ENCODE peak calls at places on chromosomes 1 and 21, in six cellular contexts. Z, G, M, H, P and F are unnamed samples.
A peak's percentile ranks its signal among the peaks of the same experiment; 100 is the strongest.

GRCh38 chr1:163095223-163095622 is 26.1 kb downstream of the RGS4 start:
- DNase-seq in Z (no peak), G (no peak), M (no peak), H (no peak), P (no peak), F (no peak)

GRCh38 chr1:46948629-46949282 is 7.5 kb upstream of the CYP4A11 start:
- DNase-seq in Z (no peak), G (peak; percentile 4), M (no peak), H (no peak), P (no peak), F (no peak)

GRCh38 chr1:150420560-150421265 is 56.8 kb downstream of the RPRD2 start:
- DNase-seq in Z (no peak), G (no peak), M (no peak), H (no peak), P (no peak), F (no peak)

GRCh38 chr21:44572959-44573583 is 458 bp upstream of the KRTAP10-4 start:
- DNase-seq in Z (no peak), G (no peak), M (no peak), H (no peak), P (no peak), F (no peak)

GRCh38 chr1:243213045-243213787 is 41.9 kb downstream of the CEP170 start:
- DNase-seq in Z (no peak), G (no peak), M (no peak), H (no peak), P (no peak), F (no peak)

GRCh38 chr1:31797216-31797615 is 18.6 kb downstream of the SPOCD1 start:
- DNase-seq in Z (no peak), G (no peak), M (no peak), H (no peak), P (no peak), F (no peak)

GRCh38 chr1:153174624-153175023 is 23.9 kb upstream of the SPRR2G start:
- DNase-seq in Z (no peak), G (no peak), M (no peak), H (no peak), P (no peak), F (no peak)

GRCh38 chr21:18384771-18385170 is 18.8 kb downstream of the TMPRSS15 start:
- DNase-seq in Z (no peak), G (no peak), M (no peak), H (no peak), P (peak; percentile 57), F (no peak)

GRCh38 chr1:93756656-93757055 is 75.0 kb upstream of the BCAR3 start:
- DNase-seq in Z (no peak), G (no peak), M (no peak), H (no peak), P (no peak), F (no peak)
- H3K4me1 ChIP-seq in Z (no peaks in the 10 kb centered on the region), G (no peaks in the 10 kb centered on the region), M (peaks cover 5% of the 10 kb centered on the region), H (no peaks in the 10 kb centered on the region), P (no peaks in the 10 kb centered on the region), F (no peaks in the 10 kb centered on the region)

GRCh38 chr1:2545754-2546514 is 10.2 kb upstream of the TNFRSF14 start:
- DNase-seq in Z (peak; percentile 96), G (peak; percentile 91), M (peak; percentile 87), H (peak; percentile 97), P (peak; percentile 93), F (peak; percentile 94)
- H3K4me1 ChIP-seq in Z (peaks cover 18% of the 10 kb centered on the region), G (peaks cover 65% of the 10 kb centered on the region), M (peaks cover 52% of the 10 kb centered on the region), H (no peaks in the 10 kb centered on the region), P (peaks cover 31% of the 10 kb centered on the region), F (peaks cover 49% of the 10 kb centered on the region)

DNA sequence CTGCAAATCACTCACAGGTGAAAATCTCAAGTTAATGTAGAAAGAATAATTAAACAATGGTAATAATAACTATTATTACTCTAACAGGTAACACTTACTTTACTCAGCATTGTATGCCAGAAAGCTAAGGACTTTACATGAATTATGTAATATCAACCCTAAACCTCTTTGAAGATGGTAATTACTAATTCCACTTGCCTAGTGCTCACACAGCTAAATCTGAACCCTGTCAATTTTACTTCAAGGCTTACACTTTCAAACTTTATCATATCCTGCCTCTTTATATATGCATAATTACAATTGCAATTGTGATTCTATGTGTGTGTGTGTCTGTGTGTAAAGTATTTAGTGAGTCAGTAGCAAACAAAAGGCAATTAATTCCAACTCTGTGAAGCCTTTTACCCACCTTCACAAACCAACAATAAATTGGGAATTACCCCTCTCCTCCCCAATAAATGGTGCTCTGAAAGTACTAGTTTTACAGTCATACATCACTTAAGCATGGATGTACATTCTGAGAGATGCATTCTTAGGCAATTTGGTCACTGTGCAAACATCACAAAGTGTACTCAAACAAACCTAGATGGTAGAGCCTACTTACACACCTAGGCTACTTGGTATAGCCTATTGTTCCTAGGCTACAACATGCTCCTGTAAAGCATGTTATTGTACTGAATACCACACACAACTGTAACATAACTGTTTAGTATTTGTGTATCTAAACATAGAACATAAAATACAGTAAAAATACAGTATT is 5.9 kb downstream of the ZNF644 start:
- DNase-seq in Z (no peak), G (no peak), M (no peak), H (no peak), P (no peak), F (no peak)
- H3K4me1 ChIP-seq in Z (peaks cover 15% of the 10 kb centered on the region), G (peaks cover 33% of the 10 kb centered on the region), M (peaks cover 72% of the 10 kb centered on the region), H (peaks cover 12% of the 10 kb centered on the region), P (peaks cover 24% of the 10 kb centered on the region), F (peaks cover 66% of the 10 kb centered on the region)

DNA sequence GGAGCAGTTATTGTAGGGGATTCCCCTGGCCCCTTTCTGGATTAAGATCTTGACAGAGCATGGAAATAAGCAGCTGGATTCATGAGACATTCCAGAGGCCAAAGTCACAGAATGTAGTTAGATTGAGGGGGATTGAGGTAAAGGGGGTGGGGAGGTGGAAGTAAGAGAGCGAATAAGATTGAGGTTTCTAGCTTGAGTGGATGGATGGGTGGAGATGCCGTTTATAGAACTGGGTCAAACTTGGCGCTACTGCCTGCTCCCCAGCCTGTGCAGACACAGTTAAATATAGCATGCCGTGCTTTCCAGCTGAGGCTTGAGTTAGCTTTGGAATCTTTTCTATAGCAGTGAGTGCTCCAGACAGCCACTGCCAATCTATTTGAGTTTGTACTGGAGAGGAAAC is 85.6 kb downstream of the DYRK1A start:
- DNase-seq in Z (no peak), G (no peak), M (no peak), H (no peak), P (no peak), F (no peak)
- H3K4me1 ChIP-seq in Z (no peaks in the 10 kb centered on the region), G (peaks cover 19% of the 10 kb centered on the region), M (peaks cover 73% of the 10 kb centered on the region), H (peaks cover 15% of the 10 kb centered on the region), P (no peaks in the 10 kb centered on the region), F (peaks cover 41% of the 10 kb centered on the region)

GRCh38 chr1:181094813-181095212 is 6.3 kb downstream of the IER5 start:
- DNase-seq in Z (no peak), G (no peak), M (no peak), H (no peak), P (no peak), F (no peak)

GRCh38 chr1:181095260-181095659 is 6.8 kb downstream of the IER5 start:
- DNase-seq in Z (no peak), G (no peak), M (no peak), H (no peak), P (no peak), F (no peak)

GRCh38 chr1:181092883-181093282 is 4.4 kb downstream of the IER5 start:
- DNase-seq in Z (no peak), G (no peak), M (no peak), H (no peak), P (no peak), F (no peak)

GRCh38 chr1:181095763-181096184 is 7.3 kb downstream of the IER5 start:
- DNase-seq in Z (no peak), G (no peak), M (no peak), H (no peak), P (no peak), F (no peak)

GRCh38 chr1:181094402-181094801 is 5.9 kb downstream of the IER5 start:
- DNase-seq in Z (no peak), G (no peak), M (no peak), H (no peak), P (no peak), F (no peak)
- H3K4me1 ChIP-seq in Z (peaks cover 14% of the 10 kb centered on the region), G (peaks cover 34% of the 10 kb centered on the region), M (peaks cover 19% of the 10 kb centered on the region), H (peaks cover 13% of the 10 kb centered on the region), P (peaks cover 21% of the 10 kb centered on the region), F (peaks cover 34% of the 10 kb centered on the region)

DNA sequence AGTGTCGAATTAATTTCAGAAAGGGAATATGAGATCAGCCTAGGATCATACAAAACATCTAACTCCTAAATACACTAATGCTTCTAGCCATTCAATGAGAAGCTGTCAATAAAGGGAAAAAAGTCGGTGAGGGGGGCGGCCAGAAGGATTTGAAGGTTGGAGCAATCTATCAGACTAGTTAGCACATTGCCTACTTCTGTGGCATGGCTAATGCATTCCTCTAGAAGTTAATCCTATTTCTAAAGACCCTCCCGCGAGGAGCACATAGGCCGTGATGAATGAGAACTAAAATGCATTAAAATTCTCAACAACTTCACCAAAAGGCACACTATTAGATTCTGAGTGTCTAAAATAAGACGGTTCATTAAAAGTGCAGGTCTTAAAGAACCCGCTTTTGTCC is 119.1 kb downstream of the SIM2 start:
- DNase-seq in Z (no peak), G (no peak), M (no peak), H (no peak), P (no peak), F (no peak)
- H3K4me1 ChIP-seq in Z (no peaks in the 10 kb centered on the region), G (no peaks in the 10 kb centered on the region), M (no peaks in the 10 kb centered on the region), H (no peaks in the 10 kb centered on the region), P (no peaks in the 10 kb centered on the region), F (no peaks in the 10 kb centered on the region)

DNA sequence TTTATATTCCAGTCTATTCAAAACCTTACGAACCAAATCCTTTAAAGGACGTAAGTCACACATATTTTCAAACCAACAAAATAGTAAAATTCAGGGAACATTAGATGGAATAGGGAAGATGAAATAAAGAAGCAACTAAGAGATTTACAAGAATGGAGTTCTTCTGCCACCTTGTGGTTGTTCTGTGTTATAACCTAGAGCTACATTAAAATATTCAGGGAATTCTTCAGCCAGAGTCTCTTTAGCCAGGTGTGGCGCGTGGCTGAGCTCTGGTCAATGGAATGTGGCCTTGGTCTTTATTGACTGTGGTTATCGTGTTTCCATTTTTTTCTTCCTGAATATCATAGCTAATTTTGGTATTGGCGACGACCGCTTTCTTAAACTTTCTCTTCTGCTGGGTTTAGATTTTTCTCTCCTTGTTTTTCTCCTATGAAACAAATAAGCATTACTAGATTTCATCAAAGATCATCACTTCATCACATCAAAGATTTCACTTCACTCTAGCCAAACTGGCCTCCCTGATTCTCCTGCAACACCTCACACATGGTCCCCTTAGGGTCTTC is 221.3 kb downstream of the MRPL39 start:
- DNase-seq in Z (no peak), G (peak; percentile 3), M (no peak), H (peak; percentile 46), P (peak; percentile 36), F (peak; percentile 39)
- H3K4me1 ChIP-seq in Z (no peaks in the 10 kb centered on the region), G (no peaks in the 10 kb centered on the region), M (no peaks in the 10 kb centered on the region), H (no peaks in the 10 kb centered on the region), P (peaks cover 4% of the 10 kb centered on the region), F (no peaks in the 10 kb centered on the region)

DNA sequence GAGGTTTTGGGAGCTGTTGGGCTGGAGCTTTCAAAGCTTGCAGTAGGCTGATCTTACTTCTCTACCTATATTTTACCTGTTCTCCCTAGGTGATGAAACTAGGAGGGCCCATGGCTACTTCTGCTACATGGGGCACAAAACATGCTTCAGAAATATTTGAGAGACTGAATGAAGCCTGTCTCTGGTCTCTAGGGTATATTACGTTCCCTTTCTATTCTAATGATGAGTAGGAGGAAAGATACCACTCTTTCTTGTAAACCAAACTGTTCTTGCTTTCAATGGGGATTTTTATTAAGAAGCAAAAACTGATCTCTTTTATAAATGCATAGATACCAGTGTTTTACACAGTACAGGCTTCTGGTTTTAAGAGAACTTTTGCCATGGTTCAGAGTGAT is 103.1 kb downstream of the GALNT2 start:
- DNase-seq in Z (no peak), G (no peak), M (no peak), H (peak; percentile 1), P (no peak), F (no peak)
- H3K4me1 ChIP-seq in Z (no peaks in the 10 kb centered on the region), G (peaks cover 9% of the 10 kb centered on the region), M (peaks cover 7% of the 10 kb centered on the region), H (peaks cover 6% of the 10 kb centered on the region), P (peaks cover 21% of the 10 kb centered on the region), F (peaks cover 7% of the 10 kb centered on the region)